ENCODE peak calls at places on chromosomes 7 and 10, in ten cellular contexts. O, X, P, I, T, W, Q, C, B and M are unnamed samples.

GRCh38 chr10:24360286-24361127 is 151.6 kb downstream of the KIAA1217 start:
- DNase-seq in Q (peak; percentile 73), O (peak; percentile 64), W (peak; percentile 90), P (peak; percentile 69), I (peak; percentile 80), T (peak; percentile 47), X (peak; percentile 94), B (peak; percentile 95), C (peak; percentile 73), M (peak; percentile 50)

GRCh38 chr7:4769753-4770152 is 5.7 kb upstream of the AP5Z1 start:
- DNase-seq in O (no peak), I (peak; percentile 39), W (no peak), T (no peak), P (no peak), B (no peak), C (peak; percentile 11), X (no peak), Q (no peak), M (no peak)

GRCh38 chr7:142006577-142006976 is 10.9 kb downstream of the MGAM start:
- DNase-seq in T (no peak), P (no peak), C (no peak), X (no peak), O (no peak), B (no peak), I (no peak), W (no peak), Q (no peak), M (no peak)

GRCh38 chr10:131677671-131678070 is 223.1 kb upstream of the PPP2R2D start:
- DNase-seq in P (no peak), B (no peak), C (no peak), Q (no peak), O (no peak), X (no peak), T (no peak), W (no peak), I (no peak), M (no peak)

GRCh38 chr7:921071-921461 is 33.4 kb downstream of the ADAP1 start:
- DNase-seq in T (no peak), Q (no peak), W (peak; percentile 80), C (no peak), X (peak; percentile 33), P (peak; percentile 27), O (no peak), I (peak; percentile 17), B (no peak), M (no peak)

GRCh38 chr10:132961864-132962622 is 19.7 kb upstream of the CFAP46 start:
- DNase-seq in C (peak; percentile 67), W (peak; percentile 84), Q (peak; percentile 70), X (peak; percentile 91), B (peak; percentile 56), T (no peak), I (peak; percentile 73), O (peak; percentile 61), P (peak; percentile 78), M (peak; percentile 36)

GRCh38 chr10:31962826-31963597 is 34.4 kb upstream of the ARHGAP12 start:
- DNase-seq in I (no peak), O (no peak), T (no peak), P (no peak), C (no peak), B (no peak), X (no peak), Q (no peak), W (no peak), M (no peak)

GRCh38 chr10:124040454-124040853 is 52.9 kb downstream of the CHST15 start:
- DNase-seq in I (no peak), X (no peak), T (no peak), B (no peak), W (no peak), Q (no peak), C (no peak), P (no peak), O (no peak), M (no peak)

GRCh38 chr10:81871558-81871957 is 3.4 kb upstream of the NRG3 start:
- DNase-seq in O (no peak), C (no peak), T (no peak), Q (no peak), I (no peak), X (no peak), W (no peak), P (no peak), B (no peak), M (no peak)

GRCh38 chr10:71288461-71288860 is 30.6 kb upstream of the SLC29A3 start:
- DNase-seq in I (no peak), C (no peak), X (no peak), O (no peak), P (peak; percentile 15), Q (no peak), W (no peak), B (no peak), T (no peak), M (no peak)

GRCh38 chr10:80493482-80494021 is 39.4 kb downstream of the TSPAN14 start:
- DNase-seq in Q (no peak), B (no peak), P (no peak), T (no peak), C (no peak), W (peak; percentile 73), I (peak; percentile 20), X (peak; percentile 35), O (no peak), M (peak; percentile 23)

GRCh38 chr7:81833401-81833800 is 63.6 kb upstream of the HGF start:
- DNase-seq in T (no peak), I (no peak), Q (no peak), C (peak; percentile 18), X (no peak), W (no peak), O (no peak), P (no peak), B (no peak), M (no peak)

GRCh38 chr10:125370578-125370977 is 210.2 kb upstream of the CTBP2 start:
- DNase-seq in Q (no peak), W (no peak), I (no peak), C (no peak), O (no peak), T (peak; percentile 34), P (no peak), B (no peak), X (no peak), M (peak; percentile 18)

GRCh38 chr10:22534849-22535604 is 179.4 kb downstream of the PIP4K2A start:
- DNase-seq in W (no peak), C (peak; percentile 57), X (no peak), T (no peak), I (no peak), B (no peak), O (no peak), P (no peak), Q (no peak), M (no peak)

GRCh38 chr10:100739516-100740368 is 5.6 kb upstream of the PAX2 start:
- DNase-seq in O (no peak), W (no peak), Q (no peak), X (no peak), C (no peak), I (no peak), B (no peak), P (no peak), T (no peak), M (no peak)

GRCh38 chr10:119859422-119860258 is 13.0 kb downstream of the MCMBP start:
- DNase-seq in O (no peak), P (no peak), Q (no peak), T (peak; percentile 59), C (peak; percentile 69), W (no peak), B (no peak), I (no peak), X (no peak), M (peak; percentile 76)

DNA sequence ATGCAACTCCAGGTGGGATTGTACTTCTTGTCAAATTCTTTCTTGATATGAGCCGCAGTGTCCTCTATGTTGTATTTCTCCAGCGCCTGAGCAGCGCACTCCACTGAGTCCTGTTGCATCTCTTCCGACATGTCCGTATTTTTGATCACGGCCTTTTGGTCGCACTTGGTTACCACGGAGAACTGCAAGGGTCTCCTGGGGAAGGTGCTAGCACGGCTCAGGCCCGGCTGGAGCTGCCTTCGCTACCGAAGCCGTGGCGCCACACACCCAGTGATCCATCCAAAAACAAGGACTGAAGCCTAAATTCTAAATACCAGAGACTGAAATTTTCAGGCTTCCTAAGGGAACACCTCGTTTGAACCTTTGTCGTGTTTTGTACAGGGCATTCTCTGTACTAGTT is 194.4 kb upstream of the SEMA3D start:
- DNase-seq in I (no peak), B (no peak), P (no peak), W (no peak), Q (no peak), T (no peak), O (no peak), X (no peak), C (no peak), M (no peak)
- TF ChIP-seq POLR2A in I (no peak), B (no peak), P (no peak), W (no peak), Q (no peak), T (no peak), O (no peak), X (no peak), C (no peak), M (no peak)

GRCh38 chr7:47071866-47072265 is 510.0 kb downstream of the TNS3 start:
- DNase-seq in O (no peak), Q (no peak), W (no peak), C (no peak), B (no peak), X (no peak), P (no peak), T (no peak), I (no peak), M (no peak)
- TF ChIP-seq POLR2A in O (no peak), Q (no peak), W (no peak), C (no peak), B (no peak), X (no peak), P (no peak), T (no peak), I (no peak), M (no peak)

GRCh38 chr7:23768022-23768421 is 58.0 kb downstream of the STK31 start:
- DNase-seq in X (no peak), T (no peak), O (no peak), W (no peak), I (no peak), Q (no peak), C (no peak), P (no peak), B (no peak), M (no peak)
- TF ChIP-seq POLR2A in X (no peak), T (no peak), O (no peak), W (no peak), I (no peak), Q (no peak), C (no peak), P (no peak), B (no peak), M (no peak)

DNA sequence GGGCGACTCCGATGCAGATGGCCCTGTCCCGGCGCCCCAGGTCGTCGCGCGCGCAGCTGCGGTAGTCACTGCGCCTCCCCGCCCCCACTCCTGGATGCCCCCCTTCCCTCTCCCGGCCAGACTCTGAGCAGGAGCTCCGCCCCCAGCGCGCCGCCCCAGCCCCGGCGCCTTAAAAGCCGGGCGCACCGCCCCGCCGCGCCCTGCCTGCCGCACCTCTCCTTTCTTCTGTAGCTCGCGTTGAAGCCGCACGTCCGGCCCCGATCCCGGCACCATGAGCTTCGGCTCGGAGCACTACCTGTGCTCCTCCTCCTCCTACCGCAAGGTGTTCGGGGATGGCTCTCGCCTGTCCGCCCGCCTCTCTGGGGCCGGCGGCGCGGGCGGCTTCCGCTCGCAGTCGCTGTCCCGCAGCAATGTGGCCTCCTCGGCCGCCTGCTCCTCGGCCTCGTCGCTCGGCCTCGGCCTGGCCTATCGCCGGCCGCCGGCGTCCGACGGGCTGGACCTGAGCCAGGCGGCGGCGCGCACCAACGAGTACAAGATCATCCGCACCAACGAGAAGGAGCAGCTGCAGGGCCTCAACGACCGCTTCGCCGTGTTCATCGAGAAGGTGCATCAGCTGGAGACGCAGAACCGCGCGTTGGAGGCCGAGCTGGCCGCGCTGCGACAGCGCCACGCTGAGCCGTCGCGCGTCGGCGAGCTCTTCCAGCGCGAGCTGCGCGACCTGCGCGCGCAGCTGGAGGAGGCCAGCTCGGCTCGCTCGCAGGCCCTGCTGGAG is at the start of gene INA:
- DNase-seq in P (no peak), B (no peak), W (no peak), T (no peak), X (peak; percentile 80), O (no peak), I (no peak), Q (no peak), C (peak; percentile 61), M (peak; percentile 47)
- TF ChIP-seq POLR2A in P (no peak), B (no peak), W (no peak), T (no peak), X (peak; percentile 51), O (no peak), I (no peak), Q (no peak), C (no peak), M (no peak)